ENCODE peak calls at places on chromosomes 2 and 18, in six cellular contexts. B, I, P, D, C and W are unnamed samples.

GRCh38 chr2:207416936-207417718 is 112.6 kb upstream of the CREB1 start:
- DNase-seq in B (no peak), I (no peak), P (no peak), D (no peak), C (no peak), W (no peak)

GRCh38 chr18:47436871-47437270 is 185.4 kb upstream of the SKOR2 start:
- DNase-seq in B (no peak), I (no peak), P (no peak), D (no peak), C (no peak), W (no peak)

GRCh38 chr18:33946322-33946721 is 278.4 kb downstream of the NOL4 start:
- DNase-seq in B (no peak), I (no peak), P (no peak), D (no peak), C (no peak), W (no peak)

GRCh38 chr2:33223851-33224250 is 252.6 kb upstream of the RASGRP3 start:
- DNase-seq in B (no peak), I (no peak), P (no peak), D (no peak), C (no peak), W (no peak)

GRCh38 chr2:174392706-174393105 is 2.8 kb upstream of the SCRN3 start:
- DNase-seq in B (no peak), I (no peak), P (no peak), D (no peak), C (no peak), W (no peak)

GRCh38 chr2:157777425-157777824 is 98.7 kb downstream of the ACVR1 start:
- DNase-seq in B (peak), I (peak), P (peak), D (no peak), C (peak), W (peak)

GRCh38 chr2:11697103-11697871 is 27.3 kb upstream of the NTSR2 start:
- DNase-seq in B (no peak), I (no peak), P (no peak), D (peak), C (peak), W (no peak)

GRCh38 chr2:71706121-71706520 is 252.8 kb downstream of the DYSF start:
- DNase-seq in B (no peak), I (no peak), P (no peak), D (peak), C (no peak), W (no peak)

GRCh38 chr2:241633561-241633960 is 3.4 kb downstream of the THAP4 start:
- DNase-seq in B (no peak), I (no peak), P (no peak), D (no peak), C (no peak), W (no peak)

GRCh38 chr2:241636182-241636982 is 576 bp downstream of the THAP4 start:
- DNase-seq in B (peak), I (no peak), P (peak), D (no peak), C (peak), W (peak)

GRCh38 chr2:241636983-241637232 is at the start of gene THAP4:
- DNase-seq in B (peak), I (peak), P (no peak), D (peak), C (peak), W (no peak)

GRCh38 chr2:241637233-241638062 is at the start of gene ATG4B:
- DNase-seq in B (peak), I (peak), P (peak), D (peak), C (peak), W (peak)

GRCh38 chr2:241635756-241636155 is 1.2 kb downstream of the THAP4 start:
- DNase-seq in B (no peak), I (no peak), P (no peak), D (no peak), C (no peak), W (no peak)
- H3K27ac ChIP-seq in B (peak), I (no peak), P (peak), D (peak), C (peak), W (peak)

GRCh38 chr2:127216593-127216992 is 3.5 kb downstream of the CYP27C1 start:
- DNase-seq in B (no peak), I (no peak), P (no peak), D (no peak), C (no peak), W (no peak)
- H3K27ac ChIP-seq in B (no peak), I (no peak), P (no peak), D (no peak), C (no peak), W (no peak)

GRCh38 chr2:108382196-108382595 is 4.4 kb downstream of the SULT1C4 start:
- DNase-seq in B (no peak), I (no peak), P (no peak), D (no peak), C (no peak), W (no peak)
- H3K27ac ChIP-seq in B (no peak), I (no peak), P (no peak), D (no peak), C (no peak), W (no peak)

DNA sequence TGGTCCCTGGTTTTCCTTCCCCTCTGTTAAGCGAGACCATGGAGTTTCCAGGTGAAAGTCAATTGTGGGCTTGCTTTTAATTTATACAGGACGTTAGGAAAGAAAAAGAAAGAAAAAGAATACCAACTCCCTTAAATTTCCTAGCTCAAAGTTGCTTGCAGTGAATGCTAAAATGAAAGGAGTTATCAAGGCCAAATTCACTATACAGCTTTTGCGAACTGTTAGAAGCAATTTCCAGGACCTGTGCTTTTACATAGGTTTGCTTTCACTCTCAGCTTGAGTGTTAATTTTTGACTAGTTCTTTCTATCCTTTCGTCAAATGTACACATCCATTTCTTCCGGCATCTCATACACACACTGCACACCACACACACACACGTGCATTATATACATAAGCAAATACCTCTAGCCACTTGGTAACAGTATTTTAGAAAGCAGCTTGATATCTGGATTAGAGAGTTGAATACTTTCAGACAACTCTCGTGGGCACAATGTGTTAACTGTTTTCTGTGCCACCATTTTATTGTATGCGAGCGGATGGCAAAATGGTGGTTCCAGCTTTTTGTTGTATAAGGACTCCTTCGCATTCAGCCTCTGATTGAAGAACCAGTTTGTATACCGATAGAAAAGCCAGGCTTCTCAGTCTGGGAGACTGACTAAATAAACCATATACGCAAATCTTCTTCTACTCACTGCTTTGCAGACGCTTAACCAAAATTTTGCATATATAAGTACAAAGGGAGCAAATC is 381.7 kb downstream of the MTX2 start:
- DNase-seq in B (no peak), I (no peak), P (no peak), D (no peak), C (no peak), W (no peak)
- H3K27ac ChIP-seq in B (no peak), I (no peak), P (no peak), D (no peak), C (no peak), W (no peak)

GRCh38 chr2:74991977-74992376 is 33.5 kb downstream of the POLE4 start:
- DNase-seq in B (no peak), I (no peak), P (no peak), D (no peak), C (peak), W (no peak)
- H3K27ac ChIP-seq in B (no peak), I (no peak), P (no peak), D (no peak), C (peak), W (no peak)

GRCh38 chr18:76686737-76687231 is 135.6 kb upstream of the ZNF236 start:
- DNase-seq in B (peak), I (no peak), P (peak), D (peak), C (peak), W (peak)

GRCh38 chr18:76685402-76685801 is 137.0 kb upstream of the ZNF236 start:
- DNase-seq in B (no peak), I (no peak), P (no peak), D (no peak), C (no peak), W (no peak)

GRCh38 chr18:76688724-76689472 is 133.5 kb upstream of the ZNF236 start:
- DNase-seq in B (no peak), I (no peak), P (no peak), D (peak), C (no peak), W (no peak)

GRCh38 chr18:76685860-76686259 is 136.5 kb upstream of the ZNF236 start:
- DNase-seq in B (no peak), I (no peak), P (no peak), D (no peak), C (no peak), W (no peak)

DNA sequence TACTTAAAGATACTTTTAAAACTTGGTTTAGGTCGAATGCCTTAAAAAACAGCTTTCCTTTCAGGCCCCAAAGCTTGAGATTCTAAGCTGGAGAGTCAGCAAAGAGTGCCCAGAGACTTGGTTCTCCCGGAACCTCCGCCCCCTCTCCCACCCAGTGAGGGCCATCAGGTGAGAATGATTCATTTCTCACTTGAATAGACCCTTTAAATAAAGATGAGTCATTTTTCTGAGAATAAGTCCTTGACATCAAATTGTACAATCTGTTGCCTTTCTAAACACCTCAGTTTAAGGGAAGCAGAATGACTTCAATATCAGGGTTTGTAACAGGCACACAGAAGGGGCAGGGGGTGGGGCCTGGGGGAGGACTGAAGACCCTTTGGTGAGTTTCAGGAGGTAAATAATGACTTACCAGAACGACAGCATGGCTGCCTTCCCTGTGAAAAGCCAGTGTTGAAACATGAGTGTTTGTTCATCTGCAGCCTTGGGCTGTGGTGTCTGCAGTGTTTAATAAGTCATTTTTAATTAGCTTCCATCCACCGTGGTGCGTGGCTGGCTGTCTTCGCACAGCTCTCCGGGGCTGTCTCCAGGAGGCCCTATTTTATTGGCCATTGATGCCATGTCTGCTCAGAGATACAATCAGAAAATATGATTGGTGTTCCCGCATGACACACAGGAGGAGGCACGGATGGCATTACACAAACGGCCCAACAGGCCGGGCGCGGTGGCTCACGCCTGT is 134.9 kb upstream of the ZNF236 start:
- DNase-seq in B (no peak), I (no peak), P (no peak), D (no peak), C (no peak), W (no peak)
- H3K27ac ChIP-seq in B (peak), I (no peak), P (no peak), D (no peak), C (no peak), W (no peak)